ENCODE peak calls at places on chromosome 18, in seven cellular contexts. B is neural crest cell, K is GM10248, S is GM12865, M is bronchial epithelial cell, C is fibroblast of lung, Q is psoas muscle. E is an unnamed sample.

GRCh38 chr18:37270046-37270665 is 295.4 kb downstream of the CELF4 start:
- DNase-seq in M (peak; percentile 20), K (no peak), C (peak; percentile 49), Q (no peak), S (peak; percentile 48), B (peak; percentile 80), E (peak; percentile 57)

GRCh38 chr18:60870261-60870966 is 462.8 kb upstream of the CDH20 start:
- DNase-seq in K (no peak), M (peak; percentile 47), S (no peak), Q (no peak), B (no peak), C (no peak), E (peak; percentile 43)

GRCh38 chr18:77905449-77906055 is 655.9 kb downstream of the GALR1 start:
- DNase-seq in S (no peak), K (no peak), B (no peak), M (no peak), Q (no peak), C (no peak), E (no peak)

GRCh38 chr18:5527603-5528002 is 16.2 kb downstream of the EPB41L3 start:
- DNase-seq in B (no peak), S (no peak), Q (peak; percentile 53), K (no peak), M (no peak), C (peak; percentile 89), E (peak; percentile 45)

GRCh38 chr18:49565656-49566055 is 3.8 kb downstream of the LIPG start:
- DNase-seq in B (no peak), S (no peak), C (peak; percentile 69), Q (no peak), K (no peak), M (no peak), E (no peak)

GRCh38 chr18:75391275-75392115 is 36.0 kb downstream of the SMIM21 start:
- DNase-seq in K (no peak), C (no peak), S (no peak), B (no peak), Q (no peak), M (no peak), E (no peak)

GRCh38 chr18:30446605-30447004 is 595.9 kb downstream of the DSC3 start:
- DNase-seq in M (no peak), S (no peak), B (no peak), C (no peak), K (no peak), Q (no peak), E (no peak)

GRCh38 chr18:63823516-63824219 is 48.5 kb downstream of the SERPINB7 start:
- DNase-seq in C (peak; percentile 18), B (peak; percentile 9), S (peak; percentile 54), M (peak; percentile 31), K (peak; percentile 14), Q (peak; percentile 20), E (peak; percentile 36)

GRCh38 chr18:68033466-68033865 is 516.9 kb upstream of the DSEL start:
- DNase-seq in K (no peak), B (no peak), M (no peak), Q (no peak), C (no peak), S (no peak), E (peak; percentile 13)

GRCh38 chr18:8871484-8871883 is 166.1 kb downstream of the MTCL1 start:
- DNase-seq in C (no peak), B (no peak), M (peak; percentile 93), Q (no peak), K (no peak), S (no peak), E (peak; percentile 53)

GRCh38 chr18:31791817-31792579 is 31.3 kb upstream of the SLC25A52 start:
- DNase-seq in M (no peak), Q (no peak), S (peak; percentile 81), B (no peak), K (peak; percentile 71), C (no peak), E (no peak)

GRCh38 chr18:8699948-8700347 is 5.4 kb upstream of the MTCL1 start:
- DNase-seq in S (no peak), M (no peak), Q (no peak), B (no peak), C (peak; percentile 22), K (no peak), E (no peak)

GRCh38 chr18:52950153-52950552 is 610.2 kb downstream of the DCC start:
- DNase-seq in B (no peak), C (no peak), S (no peak), Q (no peak), M (peak; percentile 21), K (no peak), E (peak; percentile 25)

GRCh38 chr18:50659091-50660003 is 99.5 kb downstream of the MAPK4 start:
- DNase-seq in S (no peak), Q (no peak), K (no peak), C (peak; percentile 7), M (peak; percentile 73), B (no peak), E (peak; percentile 80)

GRCh38 chr18:58364867-58365533 is 263.9 kb downstream of the ALPK2 start:
- DNase-seq in B (no peak), S (no peak), K (no peak), C (peak; percentile 89), Q (no peak), M (no peak), E (peak; percentile 16)

GRCh38 chr18:64037812-64038414 is 68.0 kb downstream of the SERPINB8 start:
- DNase-seq in B (no peak), M (peak; percentile 44), K (peak; percentile 38), Q (no peak), C (peak; percentile 12), S (peak; percentile 49), E (peak; percentile 46)

GRCh38 chr18:58292675-58293074 is 248.6 kb downstream of the NEDD4L start:
- DNase-seq in K (no peak), B (no peak), Q (no peak), C (no peak), M (no peak), S (no peak), E (no peak)

GRCh38 chr18:79452991-79453645 is 57.4 kb downstream of the NFATC1 start:
- DNase-seq in B (no peak), K (no peak), Q (no peak), S (no peak), M (no peak), C (no peak), E (no peak)
- TF ChIP-seq CTCF in B (no peak), K (no peak), Q (no peak), S (no peak), M (no peak), C (no peak), E (no peak)

GRCh38 chr18:28357785-28358401 is 181.0 kb upstream of the CDH2 start:
- DNase-seq in K (no peak), Q (no peak), S (no peak), M (peak; percentile 3), C (no peak), B (no peak), E (peak; percentile 16)
- TF ChIP-seq CTCF in K (no peak), Q (no peak), S (peak; percentile 10), M (peak; percentile 33), C (no peak), B (peak; percentile 44), E (no peak)

GRCh38 chr18:22839488-22839930 is 93.6 kb upstream of the RBBP8 start:
- DNase-seq in K (no peak), Q (no peak), S (no peak), M (no peak), C (no peak), B (no peak), E (no peak)

GRCh38 chr18:22844643-22845042 is 88.5 kb upstream of the RBBP8 start:
- DNase-seq in Q (no peak), K (no peak), S (no peak), B (no peak), C (peak; percentile 61), M (no peak), E (no peak)

GRCh38 chr18:22840606-22841144 is 92.5 kb upstream of the RBBP8 start:
- DNase-seq in K (no peak), C (peak; percentile 27), M (no peak), S (no peak), Q (no peak), B (no peak), E (no peak)

GRCh38 chr18:22844184-22844583 is 88.9 kb upstream of the RBBP8 start:
- DNase-seq in C (peak; percentile 57), K (no peak), S (no peak), M (peak; percentile 85), B (no peak), Q (no peak), E (peak; percentile 82)

GRCh38 chr18:22841840-22842239 is 91.3 kb upstream of the RBBP8 start:
- DNase-seq in B (no peak), Q (no peak), K (no peak), C (peak; percentile 42), M (peak; percentile 67), S (no peak), E (peak; percentile 83)
- TF ChIP-seq CTCF in B (no peak), Q (no peak), K (no peak), C (no peak), M (no peak), S (no peak), E (no peak)

DNA sequence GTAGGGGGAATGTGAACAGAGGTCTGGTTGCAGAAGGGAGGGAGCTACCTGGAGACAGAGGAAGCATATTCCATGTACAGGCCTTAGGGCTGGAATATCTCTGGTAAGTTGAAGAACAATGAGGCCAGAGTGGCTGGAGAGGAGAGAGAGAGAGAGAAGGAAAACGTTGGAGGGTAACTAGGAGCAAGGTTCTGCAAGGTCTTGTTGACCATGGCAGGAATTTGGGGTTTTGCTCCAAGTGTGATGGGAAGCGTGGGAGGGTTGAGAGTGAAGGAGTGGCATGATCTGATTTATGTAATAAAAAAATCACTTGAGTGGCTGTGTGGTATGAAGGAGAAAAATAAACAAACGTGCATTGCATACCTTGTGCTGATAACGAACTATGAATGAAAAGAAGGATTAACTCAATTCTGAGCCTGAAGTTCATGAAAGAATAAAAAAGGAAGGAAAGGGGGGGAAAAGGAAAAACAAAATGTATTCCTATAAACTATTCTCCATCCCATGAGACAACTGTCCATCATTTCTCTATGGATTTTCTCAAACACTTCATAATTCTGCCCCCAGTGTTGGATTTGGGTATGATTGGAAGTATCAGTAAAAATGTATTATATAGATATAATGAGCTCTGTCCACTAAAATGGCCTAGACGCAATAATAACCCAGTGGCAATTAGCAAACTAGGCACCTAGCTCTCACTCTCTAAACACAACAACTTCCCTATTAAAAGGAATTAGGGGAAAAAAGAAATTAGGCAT is 59.7 kb upstream of the PMAIP1 start:
- DNase-seq in K (no peak), Q (no peak), C (peak; percentile 35), B (no peak), M (no peak), S (no peak), E (no peak)
- TF ChIP-seq CTCF in K (no peak), Q (no peak), C (peak; percentile 26), B (peak; percentile 26), M (peak; percentile 3), S (no peak), E (peak; percentile 31)

GRCh38 chr18:45341454-45341853 is 273.8 kb upstream of the SLC14A2 start:
- DNase-seq in K (no peak), S (no peak), M (no peak), C (no peak), B (no peak), Q (no peak), E (no peak)
- TF ChIP-seq CTCF in K (no peak), S (no peak), M (peak; percentile 5), C (no peak), B (peak; percentile 43), Q (no peak), E (no peak)

DNA sequence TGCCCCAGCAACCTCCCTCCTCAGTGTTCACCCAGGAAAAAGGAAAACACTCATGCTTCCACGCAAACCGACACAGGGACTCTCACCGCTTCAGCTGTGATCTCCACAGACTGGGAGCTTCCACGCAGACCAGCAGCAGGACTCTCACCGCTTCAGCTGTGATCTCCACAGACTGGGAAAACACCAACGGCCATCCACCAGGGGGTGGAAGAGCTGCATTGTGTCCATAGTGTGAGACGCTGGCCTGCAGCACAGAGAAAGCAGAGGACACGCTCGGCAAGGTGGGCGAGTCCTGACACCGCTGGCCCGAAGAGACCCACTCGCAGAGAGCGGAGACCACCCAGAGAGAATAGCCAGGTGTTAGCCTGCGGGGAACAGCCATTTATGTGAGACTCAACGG is 42.5 kb upstream of the NFATC1 start:
- DNase-seq in M (no peak), S (no peak), B (peak; percentile 18), C (no peak), K (no peak), Q (no peak), E (no peak)
- TF ChIP-seq CTCF in M (no peak), S (no peak), B (peak; percentile 42), C (peak; percentile 37), K (no peak), Q (no peak), E (no peak)

E was measured in MCF 10A.